ENCODE peak calls at places on chromosomes 7 and 10, in five cellular contexts. V is uterus, F is left lung, I is thyroid gland, O is IMR-90. U is an unnamed sample.
A peak's percentile ranks its signal among the peaks of the same experiment; 100 is the strongest.

GRCh38 chr10:123275183-123275549 is 121.0 kb downstream of the BUB3 start:
- DNase-seq in V (no peak), F (no peak), I (no peak), O (no peak), U (no peak)

GRCh38 chr7:55129409-55130078 is 110.7 kb downstream of the EGFR start:
- DNase-seq in V (peak; percentile 34), F (no peak), I (no peak), O (peak; percentile 79), U (no peak)

GRCh38 chr7:14761506-14762296 is 140.8 kb downstream of the DGKB start:
- DNase-seq in V (peak; percentile 80), F (peak; percentile 31), I (peak; percentile 38), O (peak; percentile 79), U (no peak)

GRCh38 chr7:76296743-76297740 is 5.4 kb upstream of the HSPB1 start:
- DNase-seq in V (peak; percentile 89), F (peak; percentile 84), I (peak; percentile 96), O (peak; percentile 93), U (no peak)

GRCh38 chr7:67723591-67723990 is 727.0 kb downstream of the TYW1 start:
- DNase-seq in V (no peak), F (no peak), I (no peak), O (no peak), U (no peak)

GRCh38 chr7:17275749-17276671 is 22.4 kb upstream of the AHR start:
- DNase-seq in V (no peak), F (no peak), I (no peak), O (peak; percentile 97), U (no peak)

GRCh38 chr10:11148131-11148530 is 130.5 kb downstream of the CELF2 start:
- DNase-seq in V (no peak), F (no peak), I (peak; percentile 34), O (no peak), U (no peak)

GRCh38 chr10:91652364-91652763 is 19.5 kb upstream of the PPP1R3C start:
- DNase-seq in V (no peak), F (no peak), I (peak; percentile 67), O (peak; percentile 95), U (no peak)

GRCh38 chr10:124992462-124993344 is 50.8 kb downstream of the ZRANB1 start:
- DNase-seq in V (peak; percentile 79), F (peak; percentile 45), I (peak; percentile 68), O (peak; percentile 63), U (no peak)

GRCh38 chr7:44973610-44974401 is 5.0 kb downstream of the MYO1G start:
- DNase-seq in V (no peak), F (no peak), I (peak; percentile 35), O (no peak), U (peak; percentile 41)

GRCh38 chr10:105585753-105586152 is 944.7 kb downstream of the SORCS3 start:
- DNase-seq in V (no peak), F (no peak), I (no peak), O (peak; percentile 82), U (no peak)

GRCh38 chr7:158820656-158821055 is 8.7 kb downstream of the ESYT2 start:
- DNase-seq in V (no peak), F (no peak), I (no peak), O (peak; percentile 41), U (no peak)

GRCh38 chr10:60203993-60204618 is 185.6 kb downstream of the ANK3 start:
- DNase-seq in V (no peak), F (no peak), I (no peak), O (peak; percentile 54), U (no peak)

GRCh38 chr10:124357583-124357930 is 61.2 kb downstream of the OAT start:
- DNase-seq in V (no peak), F (no peak), I (no peak), O (no peak), U (no peak)

GRCh38 chr7:78638364-78638763 is 815.1 kb downstream of the MAGI2 start:
- DNase-seq in V (no peak), F (no peak), I (no peak), O (no peak), U (no peak)

GRCh38 chr10:70119623-70120022 is 13.0 kb downstream of the AIFM2 start:
- DNase-seq in V (no peak), F (no peak), I (no peak), O (no peak), U (no peak)

GRCh38 chr7:151110941-151111645 is 24.8 kb downstream of the AGAP3 start:
- DNase-seq in V (peak; percentile 81), F (peak; percentile 78), I (peak; percentile 84), O (peak; percentile 65), U (peak; percentile 67)

GRCh38 chr7:30169585-30169978 is 34.8 kb downstream of the MTURN start:
- DNase-seq in V (no peak), F (no peak), I (no peak), O (no peak), U (no peak)

GRCh38 chr7:130281227-130281626 is 11.7 kb upstream of the CPA4 start:
- DNase-seq in V (no peak), F (no peak), I (no peak), O (peak; percentile 72), U (no peak)

GRCh38 chr7:152120776-152121175 is 95.3 kb downstream of the GALNT11 start:
- DNase-seq in V (no peak), F (no peak), I (no peak), O (no peak), U (no peak)

GRCh38 chr7:29278362-29279070 is 83.9 kb downstream of the CHN2 start:
- DNase-seq in V (no peak), F (no peak), I (no peak), O (no peak), U (no peak)

GRCh38 chr7:1725199-1725701 is 55.2 kb downstream of the ELFN1 start:
- DNase-seq in V (no peak), F (peak; percentile 52), I (peak; percentile 43), O (no peak), U (no peak)

GRCh38 chr10:133139561-133140065 is 20.4 kb upstream of the KNDC1 start:
- DNase-seq in V (no peak), F (peak; percentile 25), I (no peak), O (no peak), U (no peak)

GRCh38 chr10:69335063-69335587 is 56.8 kb downstream of the HK1 start:
- DNase-seq in V (peak; percentile 23), F (peak; percentile 76), I (peak; percentile 62), O (no peak), U (no peak)

GRCh38 chr7:75055830-75056431 is 17.7 kb downstream of the RCC1L start:
- DNase-seq in V (peak; percentile 79), F (no peak), I (no peak), O (peak; percentile 40), U (no peak)

GRCh38 chr7:24442170-24442777 is 131.0 kb upstream of the PALS2 start:
- DNase-seq in V (no peak), F (no peak), I (no peak), O (no peak), U (no peak)

GRCh38 chr10:103215601-103216000 is 22.5 kb upstream of the NT5C2 start:
- DNase-seq in V (no peak), F (no peak), I (no peak), O (no peak), U (no peak)
- H3K27ac ChIP-seq in V (no peak overlapping the region), F (no peak overlapping the region), I (no peak overlapping the region), O (no peak overlapping the region), U (no peak overlapping the region)

GRCh38 chr10:118687472-118687871 is 67.3 kb downstream of the CACUL1 start:
- DNase-seq in V (no peak), F (no peak), I (no peak), O (no peak), U (no peak)
- H3K36me3 ChIP-seq in V (no peaks in the 10 kb centered on the region), F (peaks cover 68% of the 10 kb centered on the region), I (peaks cover 9% of the 10 kb centered on the region), O (peaks cover 18% of the 10 kb centered on the region), U (peaks cover 5% of the 10 kb centered on the region)

GRCh38 chr10:120473593-120473992 is 16.6 kb downstream of the PLPP4 start:
- DNase-seq in V (no peak), F (no peak), I (no peak), O (no peak), U (no peak)
- H3K27ac ChIP-seq in V (no peak overlapping the region), F (no peak overlapping the region), I (no peak overlapping the region), O (no peak overlapping the region), U (no peak overlapping the region)

GRCh38 chr7:66557214-66558200 is 71.2 kb upstream of the KCTD7 start:
- DNase-seq in V (peak; percentile 67), F (peak; percentile 67), I (peak; percentile 63), O (peak; percentile 31), U (peak; percentile 59)

GRCh38 chr7:66558201-66558641 is 70.5 kb upstream of the KCTD7 start:
- DNase-seq in V (no peak), F (no peak), I (no peak), O (no peak), U (no peak)

GRCh38 chr7:66554326-66554725 is 74.4 kb upstream of the KCTD7 start:
- DNase-seq in V (no peak), F (no peak), I (no peak), O (no peak), U (no peak)

GRCh38 chr7:66556549-66557213 is 72.0 kb upstream of the KCTD7 start:
- DNase-seq in V (no peak), F (no peak), I (no peak), O (no peak), U (no peak)

GRCh38 chr7:66556177-66556548 is 72.5 kb upstream of the KCTD7 start:
- DNase-seq in V (no peak), F (no peak), I (no peak), O (no peak), U (no peak)
- H3K36me3 ChIP-seq in V (no peaks in the 10 kb centered on the region), F (peaks cover 82% of the 10 kb centered on the region), I (peaks cover 52% of the 10 kb centered on the region), O (peaks cover 47% of the 10 kb centered on the region), U (peaks cover 10% of the 10 kb centered on the region)

DNA sequence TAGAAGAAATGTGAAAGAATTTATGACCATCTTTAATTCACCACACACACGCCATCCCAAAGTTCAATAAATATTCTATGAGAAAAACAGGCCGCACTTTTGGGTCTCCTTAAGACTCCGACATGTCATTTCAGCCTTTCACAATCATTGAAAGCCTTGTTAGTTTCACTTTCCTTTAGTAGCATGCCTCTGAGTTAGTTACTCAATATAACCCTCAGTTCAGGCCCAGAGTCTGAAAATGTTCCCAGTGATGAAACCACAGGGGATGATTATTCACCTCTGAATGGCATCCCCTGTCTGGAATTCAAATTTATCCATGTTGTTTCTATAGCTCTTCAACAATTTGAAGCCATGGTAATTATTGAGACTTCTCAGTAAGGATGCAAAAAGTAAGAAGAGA is 278.1 kb upstream of the NRP1 start:
- DNase-seq in V (no peak), F (no peak), I (no peak), O (peak; percentile 63), U (no peak)
- H3K27ac ChIP-seq in V (no peak overlapping the region), F (peak overlapping the region; percentile 48), I (peak overlapping the region; percentile 14), O (no peak overlapping the region), U (no peak overlapping the region)

DNA sequence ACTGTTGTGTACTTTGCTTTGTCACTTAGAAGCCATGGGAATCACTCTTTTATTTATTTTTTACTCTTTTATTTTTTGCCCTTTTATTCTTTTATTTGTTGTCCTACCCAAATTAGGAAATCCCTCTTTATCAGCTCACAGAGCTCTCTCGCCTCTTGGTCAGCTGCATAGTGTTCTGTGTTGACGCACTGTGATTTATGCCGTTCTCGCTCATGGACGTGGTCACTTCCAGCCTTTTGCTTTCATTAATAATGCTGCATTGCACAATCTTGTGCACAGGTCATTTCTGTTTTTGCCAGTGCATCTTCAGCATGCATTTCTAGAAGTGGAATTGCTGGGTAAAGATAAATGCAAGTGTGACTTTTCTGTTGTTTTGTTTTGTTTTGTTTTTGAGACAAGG is 42.3 kb downstream of the FBH1 start:
- DNase-seq in V (peak; percentile 91), F (no peak), I (no peak), O (no peak), U (no peak)
- H3K36me3 ChIP-seq in V (no peaks in the 10 kb centered on the region), F (peaks cover 91% of the 10 kb centered on the region), I (peaks cover 51% of the 10 kb centered on the region), O (peaks cover 63% of the 10 kb centered on the region), U (peaks cover 21% of the 10 kb centered on the region)

GRCh38 chr7:142790565-142790964 is 19.8 kb downstream of the PRSS2 start:
- DNase-seq in V (no peak), F (no peak), I (no peak), O (no peak), U (no peak)
- H3K27ac ChIP-seq in V (no peak overlapping the region), F (no peak overlapping the region), I (no peak overlapping the region), O (no peak overlapping the region), U (peak overlapping the region; percentile 80)

U was measured in CD8-positive, alpha-beta memory T cell.